ENCODE peak calls at places on chromosomes 5 and 9, in four cellular contexts. One of them, this sample, is unnamed. For H3K36me3 and H3K9me3, the result is how much of the 10 kb centered on the place peaks cover.

GRCh38 chr5:96492654-96493053 is 59.6 kb upstream of the PCSK1 start:
- DNase-seq in endothelial cell of umbilical vein: no peak
- DNase-seq in SJSA1: no peak
- DNase-seq in SK-N-SH: peak
- DNase-seq in this sample: no peak

GRCh38 chr5:157559301-157559700 is 16.3 kb downstream of the ADAM19 start:
- DNase-seq in SK-N-SH: no peak
- DNase-seq in SJSA1: no peak
- DNase-seq in endothelial cell of umbilical vein: no peak
- DNase-seq in this sample: peak

GRCh38 chr5:96528816-96529474 is 95.9 kb upstream of the PCSK1 start:
- DNase-seq in SJSA1: no peak
- DNase-seq in endothelial cell of umbilical vein: peak
- DNase-seq in SK-N-SH: peak
- DNase-seq in this sample: no peak

GRCh38 chr5:76790632-76791290 is 28.1 kb upstream of the F2RL1 start:
- DNase-seq in SK-N-SH: peak
- DNase-seq in endothelial cell of umbilical vein: peak
- DNase-seq in SJSA1: peak
- DNase-seq in this sample: peak

GRCh38 chr9:92019658-92020057 is 69.6 kb upstream of the ROR2 start:
- DNase-seq in SJSA1: no peak
- DNase-seq in endothelial cell of umbilical vein: no peak
- DNase-seq in SK-N-SH: no peak
- DNase-seq in this sample: no peak

GRCh38 chr9:38228331-38229122 is 159.5 kb upstream of the SHB start:
- DNase-seq in SJSA1: no peak
- DNase-seq in SK-N-SH: peak
- DNase-seq in endothelial cell of umbilical vein: no peak
- DNase-seq in this sample: no peak

GRCh38 chr9:111961011-111961410 is 64.4 kb downstream of the UGCG start:
- DNase-seq in SJSA1: no peak
- DNase-seq in endothelial cell of umbilical vein: peak
- DNase-seq in SK-N-SH: no peak
- DNase-seq in this sample: peak

GRCh38 chr9:89738137-89738932 is 133.5 kb downstream of the GADD45G start:
- DNase-seq in endothelial cell of umbilical vein: no peak
- DNase-seq in SJSA1: no peak
- DNase-seq in SK-N-SH: no peak
- DNase-seq in this sample: no peak

GRCh38 chr5:89967806-89968444 is 441.6 kb downstream of the CETN3 start:
- DNase-seq in SJSA1: no peak
- DNase-seq in SK-N-SH: no peak
- DNase-seq in endothelial cell of umbilical vein: no peak
- DNase-seq in this sample: no peak

GRCh38 chr5:95178046-95178651 is 106.7 kb downstream of the MCTP1 start:
- DNase-seq in SJSA1: peak
- DNase-seq in endothelial cell of umbilical vein: peak
- DNase-seq in SK-N-SH: no peak
- DNase-seq in this sample: peak

GRCh38 chr5:1174122-1174936 is 27.1 kb upstream of the SLC6A19 start:
- DNase-seq in SJSA1: peak
- DNase-seq in endothelial cell of umbilical vein: peak
- DNase-seq in SK-N-SH: peak
- DNase-seq in this sample: peak

GRCh38 chr9:130053504-130054427 is at the start of gene GPR107:
- DNase-seq in SK-N-SH: peak
- DNase-seq in SJSA1: peak
- DNase-seq in endothelial cell of umbilical vein: peak
- DNase-seq in this sample: peak

GRCh38 chr5:68652507-68652906 is 437.0 kb downstream of the PIK3R1 start:
- DNase-seq in SK-N-SH: no peak
- DNase-seq in SJSA1: no peak
- DNase-seq in endothelial cell of umbilical vein: no peak
- DNase-seq in this sample: peak

GRCh38 chr5:79535477-79536192 is 21.7 kb upstream of the HOMER1 start:
- DNase-seq in SJSA1: no peak
- DNase-seq in endothelial cell of umbilical vein: no peak
- DNase-seq in SK-N-SH: no peak
- DNase-seq in this sample: no peak

GRCh38 chr5:2715856-2716255 is 35.6 kb downstream of the IRX2 start:
- DNase-seq in SK-N-SH: no peak
- DNase-seq in SJSA1: no peak
- DNase-seq in endothelial cell of umbilical vein: no peak
- DNase-seq in this sample: no peak

GRCh38 chr9:105890046-105890822 is 195.9 kb downstream of the TMEM38B start:
- DNase-seq in SJSA1: peak
- DNase-seq in endothelial cell of umbilical vein: no peak
- DNase-seq in SK-N-SH: no peak
- DNase-seq in this sample: no peak

GRCh38 chr5:147479949-147480348 is 29.9 kb downstream of the DPYSL3 start:
- DNase-seq in SK-N-SH: no peak
- DNase-seq in SJSA1: no peak
- DNase-seq in endothelial cell of umbilical vein: peak
- DNase-seq in this sample: peak

GRCh38 chr5:154813736-154814135 is 36.7 kb downstream of the FAXDC2 start:
- DNase-seq in SK-N-SH: no peak
- DNase-seq in SJSA1: no peak
- DNase-seq in endothelial cell of umbilical vein: no peak
- DNase-seq in this sample: no peak

GRCh38 chr5:9686211-9686610 is 56.1 kb upstream of the TAS2R1 start:
- DNase-seq in SJSA1: peak
- DNase-seq in SK-N-SH: no peak
- DNase-seq in endothelial cell of umbilical vein: no peak
- DNase-seq in this sample: no peak

GRCh38 chr5:61758711-61759110 is 426.7 kb downstream of the ZSWIM6 start:
- DNase-seq in SJSA1: no peak
- DNase-seq in SK-N-SH: no peak
- DNase-seq in endothelial cell of umbilical vein: no peak
- DNase-seq in this sample: no peak

GRCh38 chr5:1214936-1215220 is 10.3 kb upstream of the SLC6A18 start:
- DNase-seq in SJSA1: no peak
- DNase-seq in SK-N-SH: no peak
- DNase-seq in endothelial cell of umbilical vein: no peak
- DNase-seq in this sample: no peak

GRCh38 chr5:140054086-140054689 is 11.1 kb upstream of the NRG2 start:
- DNase-seq in SJSA1: no peak
- DNase-seq in endothelial cell of umbilical vein: peak
- DNase-seq in SK-N-SH: no peak
- DNase-seq in this sample: no peak

GRCh38 chr9:90893706-90894105 is 92.1 kb downstream of the SYK start:
- DNase-seq in SJSA1: no peak
- DNase-seq in SK-N-SH: no peak
- DNase-seq in endothelial cell of umbilical vein: no peak
- DNase-seq in this sample: no peak

GRCh38 chr5:96522635-96523355 is 89.7 kb upstream of the PCSK1 start:
- DNase-seq in endothelial cell of umbilical vein: no peak
- DNase-seq in SJSA1: no peak
- DNase-seq in SK-N-SH: no peak
- DNase-seq in this sample: no peak

GRCh38 chr5:137190441-137190840 is 308.7 kb downstream of the SPOCK1 start:
- DNase-seq in endothelial cell of umbilical vein: no peak
- DNase-seq in SJSA1: peak
- DNase-seq in SK-N-SH: no peak
- DNase-seq in this sample: no peak

GRCh38 chr9:7368410-7369292 is 430.9 kb downstream of the DMAC1 start:
- DNase-seq in endothelial cell of umbilical vein: no peak
- DNase-seq in SK-N-SH: no peak
- DNase-seq in SJSA1: no peak
- DNase-seq in this sample: no peak

GRCh38 chr5:2206244-2207108 is 323.8 kb upstream of the IRX4 start:
- DNase-seq in SK-N-SH: no peak
- DNase-seq in endothelial cell of umbilical vein: no peak
- DNase-seq in SJSA1: no peak
- DNase-seq in this sample: no peak

GRCh38 chr9:105978822-105979221 is 284.5 kb downstream of the TMEM38B start:
- DNase-seq in SK-N-SH: peak
- DNase-seq in endothelial cell of umbilical vein: no peak
- DNase-seq in SJSA1: no peak
- DNase-seq in this sample: no peak

GRCh38 chr9:99076483-99077171 is 28.3 kb upstream of the TGFBR1 start:
- DNase-seq in SK-N-SH: no peak
- DNase-seq in SJSA1: no peak
- DNase-seq in endothelial cell of umbilical vein: no peak
- DNase-seq in this sample: no peak

GRCh38 chr5:55920784-55921183 is 69.6 kb downstream of the IL31RA start:
- DNase-seq in SK-N-SH: no peak
- DNase-seq in endothelial cell of umbilical vein: peak
- DNase-seq in SJSA1: no peak
- DNase-seq in this sample: no peak

GRCh38 chr5:159777049-159777448 is 139.2 kb upstream of the ADRA1B start:
- DNase-seq in SJSA1: no peak
- DNase-seq in SK-N-SH: no peak
- DNase-seq in endothelial cell of umbilical vein: no peak
- DNase-seq in this sample: peak

GRCh38 chr5:668299-668995 is 24.7 kb downstream of the TPPP start:
- DNase-seq in endothelial cell of umbilical vein: no peak
- DNase-seq in SJSA1: no peak
- DNase-seq in SK-N-SH: no peak
- DNase-seq in this sample: no peak

GRCh38 chr5:90709323-90710148 is 150.9 kb downstream of the ADGRV1 start:
- DNase-seq in SK-N-SH: peak
- DNase-seq in endothelial cell of umbilical vein: peak
- DNase-seq in SJSA1: peak
- DNase-seq in this sample: peak

GRCh38 chr9:101484046-101484445 is 48.5 kb upstream of the ALDOB start:
- DNase-seq in endothelial cell of umbilical vein: no peak
- DNase-seq in SK-N-SH: no peak
- DNase-seq in SJSA1: no peak
- DNase-seq in this sample: no peak

GRCh38 chr9:101481296-101481695 is 45.7 kb upstream of the ALDOB start:
- DNase-seq in endothelial cell of umbilical vein: no peak
- DNase-seq in SJSA1: no peak
- DNase-seq in SK-N-SH: no peak
- DNase-seq in this sample: no peak

GRCh38 chr9:101485873-101486692 is 47.6 kb upstream of the RNF20 start:
- DNase-seq in endothelial cell of umbilical vein: no peak
- DNase-seq in SJSA1: no peak
- DNase-seq in SK-N-SH: peak
- DNase-seq in this sample: peak

GRCh38 chr9:101487443-101487855 is 46.2 kb upstream of the RNF20 start:
- DNase-seq in SJSA1: no peak
- DNase-seq in endothelial cell of umbilical vein: no peak
- DNase-seq in SK-N-SH: no peak
- DNase-seq in this sample: no peak

DNA sequence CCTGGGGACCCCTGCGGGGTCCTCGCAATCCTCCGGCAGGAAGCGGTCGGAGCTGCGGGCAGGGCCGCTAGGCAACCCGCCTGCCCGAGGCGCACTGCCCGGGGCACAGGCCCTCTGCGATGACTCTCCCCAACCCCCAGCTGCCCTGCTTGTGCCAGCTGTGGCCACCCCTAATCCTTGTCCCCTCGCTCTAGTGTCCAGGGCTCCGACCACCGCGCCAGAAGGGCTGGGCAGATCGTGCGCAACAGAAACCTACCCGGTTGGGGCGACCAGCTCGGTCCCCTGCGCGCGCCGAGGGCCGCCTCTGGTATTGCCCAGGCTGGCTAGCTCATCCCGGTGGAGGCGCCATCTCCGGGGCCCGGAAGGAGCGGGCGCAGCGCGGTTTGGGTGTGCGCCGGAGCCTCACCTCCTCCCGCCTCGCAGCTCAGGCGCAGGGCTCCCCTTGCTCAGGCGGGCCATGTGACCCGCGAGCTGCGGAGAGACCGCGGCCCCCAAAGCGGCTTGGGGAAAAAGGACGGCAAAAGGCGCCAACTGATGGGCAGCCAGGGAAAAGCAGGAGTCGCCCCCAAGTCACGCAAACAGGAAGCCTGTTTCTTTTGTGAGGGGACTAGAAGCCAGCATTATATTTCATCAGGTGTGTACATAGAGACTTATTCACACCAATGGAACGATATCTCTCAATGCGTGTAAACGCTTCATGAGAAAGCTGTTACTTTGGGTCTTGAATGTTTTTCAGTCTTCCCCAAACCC is 46.8 kb upstream of the RNF20 start:
- DNase-seq in SJSA1: peak
- DNase-seq in endothelial cell of umbilical vein: peak
- DNase-seq in SK-N-SH: peak
- DNase-seq in this sample: peak
- H3K4me3 ChIP-seq in SJSA1: peak
- H3K4me3 ChIP-seq in endothelial cell of umbilical vein: no peak
- H3K4me3 ChIP-seq in SK-N-SH: peak
- H3K4me3 ChIP-seq in this sample: peak

DNA sequence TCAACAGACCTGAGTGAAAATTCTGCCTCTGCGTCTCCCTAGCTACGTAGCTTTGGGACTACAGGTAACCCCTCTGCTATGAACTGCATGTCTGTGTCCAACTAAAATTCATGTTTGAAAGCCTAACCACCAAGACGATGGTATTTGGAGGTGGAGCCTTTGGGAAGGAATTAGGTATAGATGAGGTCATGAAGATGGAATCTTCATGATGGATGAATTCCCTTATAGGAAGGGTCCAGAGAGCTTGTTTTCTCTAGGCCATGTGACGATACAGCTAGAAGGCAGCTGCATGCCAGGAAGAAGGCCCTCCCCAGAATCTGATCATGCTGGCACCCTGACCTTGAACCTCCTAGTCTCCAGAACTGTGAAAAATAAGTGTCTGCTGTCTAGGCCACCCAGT is 296.4 kb downstream of the SLIT3 start:
- DNase-seq in SK-N-SH: no peak
- DNase-seq in endothelial cell of umbilical vein: no peak
- DNase-seq in SJSA1: no peak
- DNase-seq in this sample: peak
- H3K36me3 ChIP-seq in SK-N-SH: under half
- H3K36me3 ChIP-seq in endothelial cell of umbilical vein: under half
- H3K36me3 ChIP-seq in SJSA1: under half
- H3K36me3 ChIP-seq in this sample: under half

GRCh38 chr9:127004946-127005769 is 90.6 kb downstream of the RALGPS1 start:
- DNase-seq in SJSA1: no peak
- DNase-seq in endothelial cell of umbilical vein: no peak
- DNase-seq in SK-N-SH: no peak
- DNase-seq in this sample: no peak
- H3K9me3 ChIP-seq in SJSA1: under half
- H3K9me3 ChIP-seq in endothelial cell of umbilical vein: under half
- H3K9me3 ChIP-seq in SK-N-SH: under half
- H3K9me3 ChIP-seq in this sample: under half

DNA sequence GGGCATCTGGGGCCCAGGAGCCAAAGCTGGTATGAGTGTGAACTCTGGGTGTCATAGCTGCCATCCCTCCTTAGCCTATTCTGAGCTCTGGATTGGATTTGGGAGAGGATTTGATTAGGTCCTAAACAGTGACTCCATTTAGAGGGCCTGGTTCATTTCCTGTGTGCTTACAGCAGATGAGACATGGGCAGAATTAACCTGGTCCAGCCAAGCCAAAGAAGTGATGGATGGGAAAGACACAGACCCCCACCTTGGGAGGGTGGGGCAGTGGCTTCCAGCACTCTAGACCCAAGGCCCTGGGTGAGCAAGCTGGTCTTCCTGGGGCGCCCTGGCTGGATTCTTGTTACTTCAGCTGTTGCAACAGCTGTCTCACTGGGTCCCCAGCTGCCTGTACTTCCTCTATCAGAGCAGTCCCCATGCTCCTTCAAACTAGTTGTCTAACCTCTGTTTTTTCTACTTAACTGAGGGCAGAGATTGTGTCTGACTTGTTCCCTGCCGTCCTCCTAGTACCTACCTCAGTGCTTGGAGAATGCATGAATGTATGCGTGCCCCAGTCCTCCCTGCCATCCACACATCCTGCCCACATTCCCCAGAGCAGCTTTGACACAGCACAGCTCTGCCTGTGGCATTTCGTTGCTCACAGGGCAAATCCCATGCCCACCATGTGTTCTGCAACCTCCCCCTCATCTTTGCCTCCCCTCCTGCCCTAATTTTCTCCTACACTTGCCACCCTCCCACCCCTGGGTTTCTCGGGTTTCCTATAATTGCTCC is 115.9 kb downstream of the RGS3 start:
- DNase-seq in SJSA1: no peak
- DNase-seq in endothelial cell of umbilical vein: no peak
- DNase-seq in SK-N-SH: peak
- DNase-seq in this sample: peak
- H3K4me3 ChIP-seq in SJSA1: no peak
- H3K4me3 ChIP-seq in endothelial cell of umbilical vein: no peak
- H3K4me3 ChIP-seq in SK-N-SH: no peak
- H3K4me3 ChIP-seq in this sample: no peak